ENCODE peak calls at places on chromosome 5, in ten cellular contexts. E is NCI-H1417; G is astrocyte of the spinal cord; R is activated naive CD8-positive, alpha-beta T cell treated with anti-CD3 and anti-CD28 coated beads for 36 hours; P is right cardiac atrium; K is AML-193; X is effector memory CD8-positive, alpha-beta T cell; Z is T-helper 17 cell; N is H9; I is left kidney. C is an unnamed sample.

GRCh38 chr5:149735066-149735465 is 5.0 kb downstream of the PPARGC1B start:
- DNase-seq in X (no peak), E (no peak), I (peak), N (no peak), K (peak), Z (no peak), G (peak), R (no peak), P (no peak), C (no peak)

GRCh38 chr5:115460476-115460875 is 84.1 kb downstream of the FEM1C start:
- DNase-seq in P (peak), I (no peak), G (peak), Z (no peak), K (peak), X (no peak), E (no peak), R (peak), N (no peak), C (no peak)

GRCh38 chr5:172439785-172440480 is 14.4 kb downstream of the SH3PXD2B start:
- DNase-seq in G (no peak), N (no peak), I (peak), K (no peak), E (no peak), P (peak), Z (no peak), X (no peak), R (no peak), C (no peak)

GRCh38 chr5:1552469-1553255 is 28.9 kb upstream of the LPCAT1 start:
- DNase-seq in X (no peak), Z (no peak), G (no peak), N (no peak), E (no peak), P (peak), I (peak), R (no peak), K (no peak), C (no peak)

GRCh38 chr5:109322694-109323093 is 87.1 kb downstream of the PJA2 start:
- DNase-seq in G (no peak), N (no peak), K (no peak), P (no peak), X (no peak), I (no peak), Z (no peak), R (no peak), E (no peak), C (no peak)

GRCh38 chr5:158079097-158079496 is 220.2 kb upstream of the CLINT1 start:
- DNase-seq in K (no peak), I (no peak), P (no peak), G (no peak), X (no peak), R (no peak), N (no peak), Z (no peak), E (no peak), C (no peak)

GRCh38 chr5:57776035-57776434 is 293.4 kb upstream of the ACTBL2 start:
- DNase-seq in X (no peak), K (no peak), G (no peak), Z (no peak), N (no peak), I (no peak), P (no peak), E (no peak), R (no peak), C (no peak)

GRCh38 chr5:113331201-113331551 is 103.6 kb downstream of the TSSK1B start:
- DNase-seq in E (no peak), Z (no peak), G (no peak), I (no peak), P (no peak), N (no peak), X (no peak), K (peak), R (no peak), C (no peak)